ENCODE peak calls at places on chromosome 15, in nine cellular contexts. One of them, this sample, is unnamed.

GRCh38 chr15:74489518-74490338 is 28.8 kb upstream of the UBL7 start:
- DNase-seq in hepatic stellate cell: peak
- DNase-seq in IMR-90: peak
- DNase-seq in mammary epithelial cell: peak
- DNase-seq in astrocyte: peak
- DNase-seq in SW 1271: peak
- DNase-seq in GM12865: peak
- DNase-seq in activated CD4-positive, alpha-beta T cell treated with anti-CD3 and anti-CD28 coated beads for 48 hours: peak
- DNase-seq in stimulated activated effector memory CD8-positive, alpha-beta T cell treated with anti-CD3 and anti-CD28 coated beads, Interleukin-12 subunit alpha, Interleukin-12 subunit beta, amount 100 ng/mL, for 72 hours: peak
- DNase-seq in this sample: peak

GRCh38 chr15:39016706-39017105 is 452.1 kb upstream of the RASGRP1 start:
- DNase-seq in GM12865: no peak
- DNase-seq in astrocyte: peak
- DNase-seq in mammary epithelial cell: no peak
- DNase-seq in stimulated activated effector memory CD8-positive, alpha-beta T cell treated with anti-CD3 and anti-CD28 coated beads, Interleukin-12 subunit alpha, Interleukin-12 subunit beta, amount 100 ng/mL, for 72 hours: no peak
- DNase-seq in activated CD4-positive, alpha-beta T cell treated with anti-CD3 and anti-CD28 coated beads for 48 hours: no peak
- DNase-seq in IMR-90: peak
- DNase-seq in SW 1271: no peak
- DNase-seq in hepatic stellate cell: peak
- DNase-seq in this sample: no peak

GRCh38 chr15:82767163-82767829 is 38.6 kb downstream of the FSD2 start:
- DNase-seq in stimulated activated effector memory CD8-positive, alpha-beta T cell treated with anti-CD3 and anti-CD28 coated beads, Interleukin-12 subunit alpha, Interleukin-12 subunit beta, amount 100 ng/mL, for 72 hours: no peak
- DNase-seq in mammary epithelial cell: no peak
- DNase-seq in IMR-90: no peak
- DNase-seq in SW 1271: no peak
- DNase-seq in astrocyte: no peak
- DNase-seq in activated CD4-positive, alpha-beta T cell treated with anti-CD3 and anti-CD28 coated beads for 48 hours: no peak
- DNase-seq in GM12865: no peak
- DNase-seq in hepatic stellate cell: no peak
- DNase-seq in this sample: no peak

GRCh38 chr15:56052389-56053045 is 59.1 kb upstream of the NEDD4 start:
- DNase-seq in activated CD4-positive, alpha-beta T cell treated with anti-CD3 and anti-CD28 coated beads for 48 hours: no peak
- DNase-seq in GM12865: peak
- DNase-seq in astrocyte: peak
- DNase-seq in stimulated activated effector memory CD8-positive, alpha-beta T cell treated with anti-CD3 and anti-CD28 coated beads, Interleukin-12 subunit alpha, Interleukin-12 subunit beta, amount 100 ng/mL, for 72 hours: no peak
- DNase-seq in mammary epithelial cell: peak
- DNase-seq in IMR-90: peak
- DNase-seq in SW 1271: peak
- DNase-seq in hepatic stellate cell: peak
- DNase-seq in this sample: peak

GRCh38 chr15:23855947-23856346 is 168.8 kb upstream of the NDN start:
- DNase-seq in mammary epithelial cell: no peak
- DNase-seq in SW 1271: no peak
- DNase-seq in hepatic stellate cell: no peak
- DNase-seq in GM12865: no peak
- DNase-seq in astrocyte: no peak
- DNase-seq in activated CD4-positive, alpha-beta T cell treated with anti-CD3 and anti-CD28 coated beads for 48 hours: no peak
- DNase-seq in stimulated activated effector memory CD8-positive, alpha-beta T cell treated with anti-CD3 and anti-CD28 coated beads, Interleukin-12 subunit alpha, Interleukin-12 subunit beta, amount 100 ng/mL, for 72 hours: no peak
- DNase-seq in IMR-90: no peak
- DNase-seq in this sample: no peak

GRCh38 chr15:72616491-72617210 is 37.8 kb upstream of the GOLGA6B start:
- DNase-seq in GM12865: no peak
- DNase-seq in astrocyte: no peak
- DNase-seq in SW 1271: no peak
- DNase-seq in IMR-90: no peak
- DNase-seq in activated CD4-positive, alpha-beta T cell treated with anti-CD3 and anti-CD28 coated beads for 48 hours: no peak
- DNase-seq in mammary epithelial cell: no peak
- DNase-seq in hepatic stellate cell: no peak
- DNase-seq in stimulated activated effector memory CD8-positive, alpha-beta T cell treated with anti-CD3 and anti-CD28 coated beads, Interleukin-12 subunit alpha, Interleukin-12 subunit beta, amount 100 ng/mL, for 72 hours: no peak
- DNase-seq in this sample: no peak

GRCh38 chr15:67479781-67480180 is 41.1 kb upstream of the C15orf61 start:
- DNase-seq in stimulated activated effector memory CD8-positive, alpha-beta T cell treated with anti-CD3 and anti-CD28 coated beads, Interleukin-12 subunit alpha, Interleukin-12 subunit beta, amount 100 ng/mL, for 72 hours: no peak
- DNase-seq in hepatic stellate cell: no peak
- DNase-seq in astrocyte: no peak
- DNase-seq in SW 1271: no peak
- DNase-seq in activated CD4-positive, alpha-beta T cell treated with anti-CD3 and anti-CD28 coated beads for 48 hours: no peak
- DNase-seq in GM12865: no peak
- DNase-seq in IMR-90: peak
- DNase-seq in mammary epithelial cell: no peak
- DNase-seq in this sample: no peak

GRCh38 chr15:51312132-51312531 is 26.3 kb downstream of the CYP19A1 start:
- DNase-seq in IMR-90: peak
- DNase-seq in activated CD4-positive, alpha-beta T cell treated with anti-CD3 and anti-CD28 coated beads for 48 hours: no peak
- DNase-seq in hepatic stellate cell: no peak
- DNase-seq in GM12865: no peak
- DNase-seq in astrocyte: peak
- DNase-seq in mammary epithelial cell: no peak
- DNase-seq in SW 1271: no peak
- DNase-seq in stimulated activated effector memory CD8-positive, alpha-beta T cell treated with anti-CD3 and anti-CD28 coated beads, Interleukin-12 subunit alpha, Interleukin-12 subunit beta, amount 100 ng/mL, for 72 hours: no peak
- DNase-seq in this sample: peak

GRCh38 chr15:90660195-90660995 is 56.8 kb upstream of the BLM start:
- DNase-seq in SW 1271: no peak
- DNase-seq in hepatic stellate cell: peak
- DNase-seq in astrocyte: peak
- DNase-seq in activated CD4-positive, alpha-beta T cell treated with anti-CD3 and anti-CD28 coated beads for 48 hours: peak
- DNase-seq in stimulated activated effector memory CD8-positive, alpha-beta T cell treated with anti-CD3 and anti-CD28 coated beads, Interleukin-12 subunit alpha, Interleukin-12 subunit beta, amount 100 ng/mL, for 72 hours: peak
- DNase-seq in mammary epithelial cell: peak
- DNase-seq in GM12865: peak
- DNase-seq in IMR-90: peak
- DNase-seq in this sample: peak

GRCh38 chr15:79067434-79067833 is 23.1 kb downstream of the RASGRF1 start:
- DNase-seq in mammary epithelial cell: no peak
- DNase-seq in GM12865: no peak
- DNase-seq in stimulated activated effector memory CD8-positive, alpha-beta T cell treated with anti-CD3 and anti-CD28 coated beads, Interleukin-12 subunit alpha, Interleukin-12 subunit beta, amount 100 ng/mL, for 72 hours: no peak
- DNase-seq in hepatic stellate cell: no peak
- DNase-seq in SW 1271: no peak
- DNase-seq in astrocyte: no peak
- DNase-seq in IMR-90: no peak
- DNase-seq in activated CD4-positive, alpha-beta T cell treated with anti-CD3 and anti-CD28 coated beads for 48 hours: no peak
- DNase-seq in this sample: no peak

GRCh38 chr15:53625962-53626845 is 133.3 kb downstream of the WDR72 start:
- DNase-seq in GM12865: no peak
- DNase-seq in stimulated activated effector memory CD8-positive, alpha-beta T cell treated with anti-CD3 and anti-CD28 coated beads, Interleukin-12 subunit alpha, Interleukin-12 subunit beta, amount 100 ng/mL, for 72 hours: no peak
- DNase-seq in hepatic stellate cell: no peak
- DNase-seq in SW 1271: no peak
- DNase-seq in mammary epithelial cell: no peak
- DNase-seq in IMR-90: no peak
- DNase-seq in activated CD4-positive, alpha-beta T cell treated with anti-CD3 and anti-CD28 coated beads for 48 hours: no peak
- DNase-seq in astrocyte: no peak
- DNase-seq in this sample: no peak

GRCh38 chr15:43150171-43150929 is 17.0 kb downstream of the TMEM62 start:
- DNase-seq in activated CD4-positive, alpha-beta T cell treated with anti-CD3 and anti-CD28 coated beads for 48 hours: no peak
- DNase-seq in stimulated activated effector memory CD8-positive, alpha-beta T cell treated with anti-CD3 and anti-CD28 coated beads, Interleukin-12 subunit alpha, Interleukin-12 subunit beta, amount 100 ng/mL, for 72 hours: no peak
- DNase-seq in SW 1271: peak
- DNase-seq in astrocyte: peak
- DNase-seq in mammary epithelial cell: peak
- DNase-seq in hepatic stellate cell: peak
- DNase-seq in IMR-90: peak
- DNase-seq in GM12865: no peak
- DNase-seq in this sample: peak

GRCh38 chr15:39118510-39118909 is 462.4 kb upstream of the THBS1 start:
- DNase-seq in IMR-90: peak
- DNase-seq in SW 1271: no peak
- DNase-seq in hepatic stellate cell: no peak
- DNase-seq in mammary epithelial cell: peak
- DNase-seq in astrocyte: peak
- DNase-seq in GM12865: no peak
- DNase-seq in stimulated activated effector memory CD8-positive, alpha-beta T cell treated with anti-CD3 and anti-CD28 coated beads, Interleukin-12 subunit alpha, Interleukin-12 subunit beta, amount 100 ng/mL, for 72 hours: no peak
- DNase-seq in activated CD4-positive, alpha-beta T cell treated with anti-CD3 and anti-CD28 coated beads for 48 hours: no peak
- DNase-seq in this sample: peak

GRCh38 chr15:77795446-77795845 is 162.7 kb upstream of the LINGO1 start:
- DNase-seq in activated CD4-positive, alpha-beta T cell treated with anti-CD3 and anti-CD28 coated beads for 48 hours: no peak
- DNase-seq in SW 1271: no peak
- DNase-seq in mammary epithelial cell: no peak
- DNase-seq in stimulated activated effector memory CD8-positive, alpha-beta T cell treated with anti-CD3 and anti-CD28 coated beads, Interleukin-12 subunit alpha, Interleukin-12 subunit beta, amount 100 ng/mL, for 72 hours: no peak
- DNase-seq in IMR-90: no peak
- DNase-seq in astrocyte: no peak
- DNase-seq in GM12865: no peak
- DNase-seq in hepatic stellate cell: no peak
- DNase-seq in this sample: no peak

GRCh38 chr15:67232591-67232990 is 21.9 kb downstream of the AAGAB start:
- DNase-seq in stimulated activated effector memory CD8-positive, alpha-beta T cell treated with anti-CD3 and anti-CD28 coated beads, Interleukin-12 subunit alpha, Interleukin-12 subunit beta, amount 100 ng/mL, for 72 hours: no peak
- DNase-seq in SW 1271: no peak
- DNase-seq in mammary epithelial cell: peak
- DNase-seq in activated CD4-positive, alpha-beta T cell treated with anti-CD3 and anti-CD28 coated beads for 48 hours: no peak
- DNase-seq in hepatic stellate cell: no peak
- DNase-seq in astrocyte: no peak
- DNase-seq in GM12865: no peak
- DNase-seq in IMR-90: no peak
- DNase-seq in this sample: peak

GRCh38 chr15:35533130-35534110 is 12.5 kb downstream of the DPH6 start:
- DNase-seq in SW 1271: no peak
- DNase-seq in astrocyte: peak
- DNase-seq in activated CD4-positive, alpha-beta T cell treated with anti-CD3 and anti-CD28 coated beads for 48 hours: no peak
- DNase-seq in hepatic stellate cell: peak
- DNase-seq in mammary epithelial cell: peak
- DNase-seq in IMR-90: peak
- DNase-seq in stimulated activated effector memory CD8-positive, alpha-beta T cell treated with anti-CD3 and anti-CD28 coated beads, Interleukin-12 subunit alpha, Interleukin-12 subunit beta, amount 100 ng/mL, for 72 hours: no peak
- DNase-seq in GM12865: no peak
- DNase-seq in this sample: peak

GRCh38 chr15:40044717-40045571 is 6.0 kb upstream of the SRP14 start:
- DNase-seq in GM12865: peak
- DNase-seq in activated CD4-positive, alpha-beta T cell treated with anti-CD3 and anti-CD28 coated beads for 48 hours: peak
- DNase-seq in SW 1271: peak
- DNase-seq in mammary epithelial cell: peak
- DNase-seq in IMR-90: peak
- DNase-seq in hepatic stellate cell: peak
- DNase-seq in stimulated activated effector memory CD8-positive, alpha-beta T cell treated with anti-CD3 and anti-CD28 coated beads, Interleukin-12 subunit alpha, Interleukin-12 subunit beta, amount 100 ng/mL, for 72 hours: peak
- DNase-seq in astrocyte: peak
- DNase-seq in this sample: peak

GRCh38 chr15:36252117-36252711 is 327.2 kb upstream of the CDIN1 start:
- DNase-seq in mammary epithelial cell: no peak
- DNase-seq in hepatic stellate cell: no peak
- DNase-seq in GM12865: no peak
- DNase-seq in astrocyte: no peak
- DNase-seq in SW 1271: no peak
- DNase-seq in stimulated activated effector memory CD8-positive, alpha-beta T cell treated with anti-CD3 and anti-CD28 coated beads, Interleukin-12 subunit alpha, Interleukin-12 subunit beta, amount 100 ng/mL, for 72 hours: no peak
- DNase-seq in activated CD4-positive, alpha-beta T cell treated with anti-CD3 and anti-CD28 coated beads for 48 hours: no peak
- DNase-seq in IMR-90: no peak
- DNase-seq in this sample: no peak

GRCh38 chr15:34582461-34583357 is 742 bp downstream of the GOLGA8B start:
- DNase-seq in activated CD4-positive, alpha-beta T cell treated with anti-CD3 and anti-CD28 coated beads for 48 hours: peak
- DNase-seq in stimulated activated effector memory CD8-positive, alpha-beta T cell treated with anti-CD3 and anti-CD28 coated beads, Interleukin-12 subunit alpha, Interleukin-12 subunit beta, amount 100 ng/mL, for 72 hours: peak
- DNase-seq in astrocyte: peak
- DNase-seq in mammary epithelial cell: peak
- DNase-seq in hepatic stellate cell: peak
- DNase-seq in IMR-90: peak
- DNase-seq in GM12865: peak
- DNase-seq in SW 1271: no peak
- DNase-seq in this sample: peak

GRCh38 chr15:70604671-70605070 is 158.7 kb downstream of the UACA start:
- DNase-seq in IMR-90: peak
- DNase-seq in stimulated activated effector memory CD8-positive, alpha-beta T cell treated with anti-CD3 and anti-CD28 coated beads, Interleukin-12 subunit alpha, Interleukin-12 subunit beta, amount 100 ng/mL, for 72 hours: no peak
- DNase-seq in mammary epithelial cell: peak
- DNase-seq in activated CD4-positive, alpha-beta T cell treated with anti-CD3 and anti-CD28 coated beads for 48 hours: no peak
- DNase-seq in SW 1271: no peak
- DNase-seq in astrocyte: no peak
- DNase-seq in GM12865: no peak
- DNase-seq in hepatic stellate cell: no peak
- DNase-seq in this sample: peak

GRCh38 chr15:65044724-65045481 is at the start of gene SLC51B:
- DNase-seq in astrocyte: no peak
- DNase-seq in GM12865: no peak
- DNase-seq in activated CD4-positive, alpha-beta T cell treated with anti-CD3 and anti-CD28 coated beads for 48 hours: no peak
- DNase-seq in SW 1271: no peak
- DNase-seq in hepatic stellate cell: no peak
- DNase-seq in IMR-90: no peak
- DNase-seq in mammary epithelial cell: no peak
- DNase-seq in stimulated activated effector memory CD8-positive, alpha-beta T cell treated with anti-CD3 and anti-CD28 coated beads, Interleukin-12 subunit alpha, Interleukin-12 subunit beta, amount 100 ng/mL, for 72 hours: no peak
- DNase-seq in this sample: no peak

GRCh38 chr15:94083467-94083991 is 147.8 kb upstream of the MCTP2 start:
- DNase-seq in mammary epithelial cell: no peak
- DNase-seq in activated CD4-positive, alpha-beta T cell treated with anti-CD3 and anti-CD28 coated beads for 48 hours: no peak
- DNase-seq in stimulated activated effector memory CD8-positive, alpha-beta T cell treated with anti-CD3 and anti-CD28 coated beads, Interleukin-12 subunit alpha, Interleukin-12 subunit beta, amount 100 ng/mL, for 72 hours: no peak
- DNase-seq in GM12865: no peak
- DNase-seq in SW 1271: no peak
- DNase-seq in hepatic stellate cell: no peak
- DNase-seq in IMR-90: peak
- DNase-seq in astrocyte: peak
- DNase-seq in this sample: peak

GRCh38 chr15:49855917-49856637 is 235.2 kb downstream of the DTWD1 start:
- DNase-seq in mammary epithelial cell: no peak
- DNase-seq in GM12865: no peak
- DNase-seq in activated CD4-positive, alpha-beta T cell treated with anti-CD3 and anti-CD28 coated beads for 48 hours: no peak
- DNase-seq in IMR-90: peak
- DNase-seq in astrocyte: peak
- DNase-seq in stimulated activated effector memory CD8-positive, alpha-beta T cell treated with anti-CD3 and anti-CD28 coated beads, Interleukin-12 subunit alpha, Interleukin-12 subunit beta, amount 100 ng/mL, for 72 hours: no peak
- DNase-seq in SW 1271: no peak
- DNase-seq in hepatic stellate cell: peak
- DNase-seq in this sample: peak

GRCh38 chr15:40055576-40056293 is 16.8 kb upstream of the SRP14 start:
- DNase-seq in IMR-90: no peak
- DNase-seq in mammary epithelial cell: no peak
- DNase-seq in hepatic stellate cell: no peak
- DNase-seq in astrocyte: no peak
- DNase-seq in activated CD4-positive, alpha-beta T cell treated with anti-CD3 and anti-CD28 coated beads for 48 hours: no peak
- DNase-seq in GM12865: no peak
- DNase-seq in SW 1271: no peak
- DNase-seq in stimulated activated effector memory CD8-positive, alpha-beta T cell treated with anti-CD3 and anti-CD28 coated beads, Interleukin-12 subunit alpha, Interleukin-12 subunit beta, amount 100 ng/mL, for 72 hours: no peak
- DNase-seq in this sample: no peak

GRCh38 chr15:27473846-27474245 is 502.9 kb downstream of the GABRG3 start:
- DNase-seq in IMR-90: no peak
- DNase-seq in stimulated activated effector memory CD8-positive, alpha-beta T cell treated with anti-CD3 and anti-CD28 coated beads, Interleukin-12 subunit alpha, Interleukin-12 subunit beta, amount 100 ng/mL, for 72 hours: no peak
- DNase-seq in hepatic stellate cell: no peak
- DNase-seq in activated CD4-positive, alpha-beta T cell treated with anti-CD3 and anti-CD28 coated beads for 48 hours: no peak
- DNase-seq in astrocyte: no peak
- DNase-seq in mammary epithelial cell: no peak
- DNase-seq in SW 1271: no peak
- DNase-seq in GM12865: no peak
- DNase-seq in this sample: no peak

GRCh38 chr15:70195171-70195807 is 97.6 kb upstream of the TLE3 start:
- DNase-seq in activated CD4-positive, alpha-beta T cell treated with anti-CD3 and anti-CD28 coated beads for 48 hours: no peak
- DNase-seq in astrocyte: no peak
- DNase-seq in IMR-90: no peak
- DNase-seq in GM12865: no peak
- DNase-seq in stimulated activated effector memory CD8-positive, alpha-beta T cell treated with anti-CD3 and anti-CD28 coated beads, Interleukin-12 subunit alpha, Interleukin-12 subunit beta, amount 100 ng/mL, for 72 hours: no peak
- DNase-seq in SW 1271: no peak
- DNase-seq in mammary epithelial cell: peak
- DNase-seq in hepatic stellate cell: no peak
- DNase-seq in this sample: no peak

GRCh38 chr15:48590704-48591103 is 54.8 kb downstream of the FBN1 start:
- DNase-seq in activated CD4-positive, alpha-beta T cell treated with anti-CD3 and anti-CD28 coated beads for 48 hours: no peak
- DNase-seq in SW 1271: no peak
- DNase-seq in hepatic stellate cell: no peak
- DNase-seq in GM12865: no peak
- DNase-seq in stimulated activated effector memory CD8-positive, alpha-beta T cell treated with anti-CD3 and anti-CD28 coated beads, Interleukin-12 subunit alpha, Interleukin-12 subunit beta, amount 100 ng/mL, for 72 hours: no peak
- DNase-seq in IMR-90: no peak
- DNase-seq in mammary epithelial cell: no peak
- DNase-seq in astrocyte: no peak
- DNase-seq in this sample: no peak

GRCh38 chr15:80972276-80972675 is 17.3 kb downstream of the MESD start:
- DNase-seq in activated CD4-positive, alpha-beta T cell treated with anti-CD3 and anti-CD28 coated beads for 48 hours: no peak
- DNase-seq in stimulated activated effector memory CD8-positive, alpha-beta T cell treated with anti-CD3 and anti-CD28 coated beads, Interleukin-12 subunit alpha, Interleukin-12 subunit beta, amount 100 ng/mL, for 72 hours: no peak
- DNase-seq in GM12865: no peak
- DNase-seq in IMR-90: no peak
- DNase-seq in hepatic stellate cell: no peak
- DNase-seq in SW 1271: no peak
- DNase-seq in astrocyte: no peak
- DNase-seq in mammary epithelial cell: no peak
- DNase-seq in this sample: no peak

GRCh38 chr15:101175396-101175795 is 76.5 kb downstream of the CHSY1 start:
- DNase-seq in GM12865: no peak
- DNase-seq in SW 1271: no peak
- DNase-seq in IMR-90: no peak
- DNase-seq in stimulated activated effector memory CD8-positive, alpha-beta T cell treated with anti-CD3 and anti-CD28 coated beads, Interleukin-12 subunit alpha, Interleukin-12 subunit beta, amount 100 ng/mL, for 72 hours: no peak
- DNase-seq in astrocyte: no peak
- DNase-seq in activated CD4-positive, alpha-beta T cell treated with anti-CD3 and anti-CD28 coated beads for 48 hours: no peak
- DNase-seq in hepatic stellate cell: no peak
- DNase-seq in mammary epithelial cell: no peak
- DNase-seq in this sample: no peak

GRCh38 chr15:69593981-69594966 is 141.7 kb downstream of the RPLP1 start:
- DNase-seq in hepatic stellate cell: peak
- DNase-seq in stimulated activated effector memory CD8-positive, alpha-beta T cell treated with anti-CD3 and anti-CD28 coated beads, Interleukin-12 subunit alpha, Interleukin-12 subunit beta, amount 100 ng/mL, for 72 hours: no peak
- DNase-seq in GM12865: no peak
- DNase-seq in SW 1271: no peak
- DNase-seq in IMR-90: peak
- DNase-seq in activated CD4-positive, alpha-beta T cell treated with anti-CD3 and anti-CD28 coated beads for 48 hours: no peak
- DNase-seq in mammary epithelial cell: peak
- DNase-seq in astrocyte: peak
- DNase-seq in this sample: peak

GRCh38 chr15:61518191-61518950 is 289.3 kb upstream of the RORA start:
- DNase-seq in mammary epithelial cell: peak
- DNase-seq in activated CD4-positive, alpha-beta T cell treated with anti-CD3 and anti-CD28 coated beads for 48 hours: no peak
- DNase-seq in GM12865: no peak
- DNase-seq in astrocyte: no peak
- DNase-seq in hepatic stellate cell: no peak
- DNase-seq in IMR-90: peak
- DNase-seq in stimulated activated effector memory CD8-positive, alpha-beta T cell treated with anti-CD3 and anti-CD28 coated beads, Interleukin-12 subunit alpha, Interleukin-12 subunit beta, amount 100 ng/mL, for 72 hours: no peak
- DNase-seq in SW 1271: no peak
- DNase-seq in this sample: peak

This sample was measured in iris pigment epithelial cell.